ENCODE peak calls at places on chromosomes 4 and X, in seven cellular contexts. One of them, this sample, is unnamed.

GRCh38 chr4:98618670-98619069 is 39.7 kb downstream of the TSPAN5 start:
- DNase-seq in NCI-H1092: no peak
- DNase-seq in neural crest cell: no peak
- DNase-seq in stimulated activated CD8-positive, alpha-beta memory T cell treated with anti-CD3 and anti-CD28 coated beads, Interleukin-15, amount 100 ng/mL, for 24 hours: no peak
- DNase-seq in T-helper 2 cell: no peak
- DNase-seq in NCI-H1417: no peak
- DNase-seq in activated effector memory CD4-positive, alpha-beta T cell treated with anti-CD3 and anti-CD28 coated beads, Interleukin-2, amount 50 U/mL, for 16 hours: no peak
- DNase-seq in this sample: no peak

GRCh38 chr4:35836591-35836990 is 407.7 kb downstream of the ARAP2 start:
- DNase-seq in NCI-H1092: no peak
- DNase-seq in neural crest cell: no peak
- DNase-seq in stimulated activated CD8-positive, alpha-beta memory T cell treated with anti-CD3 and anti-CD28 coated beads, Interleukin-15, amount 100 ng/mL, for 24 hours: no peak
- DNase-seq in T-helper 2 cell: no peak
- DNase-seq in NCI-H1417: no peak
- DNase-seq in activated effector memory CD4-positive, alpha-beta T cell treated with anti-CD3 and anti-CD28 coated beads, Interleukin-2, amount 50 U/mL, for 16 hours: no peak
- DNase-seq in this sample: no peak

GRCh38 chr4:76197001-76197743 is 16.5 kb downstream of the SCARB2 start:
- DNase-seq in NCI-H1092: no peak
- DNase-seq in neural crest cell: no peak
- DNase-seq in stimulated activated CD8-positive, alpha-beta memory T cell treated with anti-CD3 and anti-CD28 coated beads, Interleukin-15, amount 100 ng/mL, for 24 hours: no peak
- DNase-seq in T-helper 2 cell: peak
- DNase-seq in NCI-H1417: peak
- DNase-seq in activated effector memory CD4-positive, alpha-beta T cell treated with anti-CD3 and anti-CD28 coated beads, Interleukin-2, amount 50 U/mL, for 16 hours: no peak
- DNase-seq in this sample: no peak

GRCh38 chrX:93422693-93423092 is 250.7 kb downstream of the NAP1L3 start:
- DNase-seq in NCI-H1092: no peak
- DNase-seq in neural crest cell: peak
- DNase-seq in stimulated activated CD8-positive, alpha-beta memory T cell treated with anti-CD3 and anti-CD28 coated beads, Interleukin-15, amount 100 ng/mL, for 24 hours: no peak
- DNase-seq in T-helper 2 cell: peak
- DNase-seq in NCI-H1417: peak
- DNase-seq in activated effector memory CD4-positive, alpha-beta T cell treated with anti-CD3 and anti-CD28 coated beads, Interleukin-2, amount 50 U/mL, for 16 hours: no peak
- DNase-seq in this sample: no peak

GRCh38 chr4:186105721-186106335 is 1.3 kb downstream of the FAM149A start:
- DNase-seq in NCI-H1092: no peak
- DNase-seq in neural crest cell: no peak
- DNase-seq in stimulated activated CD8-positive, alpha-beta memory T cell treated with anti-CD3 and anti-CD28 coated beads, Interleukin-15, amount 100 ng/mL, for 24 hours: no peak
- DNase-seq in T-helper 2 cell: no peak
- DNase-seq in NCI-H1417: peak
- DNase-seq in activated effector memory CD4-positive, alpha-beta T cell treated with anti-CD3 and anti-CD28 coated beads, Interleukin-2, amount 50 U/mL, for 16 hours: no peak
- DNase-seq in this sample: peak

GRCh38 chr4:184824776-184825393 is 883 bp downstream of the ACSL1 start:
- DNase-seq in NCI-H1092: no peak
- DNase-seq in neural crest cell: peak
- DNase-seq in stimulated activated CD8-positive, alpha-beta memory T cell treated with anti-CD3 and anti-CD28 coated beads, Interleukin-15, amount 100 ng/mL, for 24 hours: no peak
- DNase-seq in T-helper 2 cell: peak
- DNase-seq in NCI-H1417: peak
- DNase-seq in activated effector memory CD4-positive, alpha-beta T cell treated with anti-CD3 and anti-CD28 coated beads, Interleukin-2, amount 50 U/mL, for 16 hours: no peak
- DNase-seq in this sample: no peak

GRCh38 chr4:185597532-185598188 is 62.4 kb upstream of the PDLIM3 start:
- DNase-seq in NCI-H1092: peak
- DNase-seq in neural crest cell: peak
- DNase-seq in stimulated activated CD8-positive, alpha-beta memory T cell treated with anti-CD3 and anti-CD28 coated beads, Interleukin-15, amount 100 ng/mL, for 24 hours: peak
- DNase-seq in T-helper 2 cell: peak
- DNase-seq in NCI-H1417: peak
- DNase-seq in activated effector memory CD4-positive, alpha-beta T cell treated with anti-CD3 and anti-CD28 coated beads, Interleukin-2, amount 50 U/mL, for 16 hours: peak
- DNase-seq in this sample: peak

GRCh38 chr4:151485541-151486131 is 76.7 kb downstream of the FHIP1A start:
- DNase-seq in NCI-H1092: no peak
- DNase-seq in neural crest cell: no peak
- DNase-seq in stimulated activated CD8-positive, alpha-beta memory T cell treated with anti-CD3 and anti-CD28 coated beads, Interleukin-15, amount 100 ng/mL, for 24 hours: no peak
- DNase-seq in T-helper 2 cell: no peak
- DNase-seq in NCI-H1417: no peak
- DNase-seq in activated effector memory CD4-positive, alpha-beta T cell treated with anti-CD3 and anti-CD28 coated beads, Interleukin-2, amount 50 U/mL, for 16 hours: no peak
- DNase-seq in this sample: no peak

GRCh38 chr4:126071346-126072333 is 756.9 kb downstream of the FAT4 start:
- DNase-seq in NCI-H1092: peak
- DNase-seq in neural crest cell: no peak
- DNase-seq in stimulated activated CD8-positive, alpha-beta memory T cell treated with anti-CD3 and anti-CD28 coated beads, Interleukin-15, amount 100 ng/mL, for 24 hours: no peak
- DNase-seq in T-helper 2 cell: no peak
- DNase-seq in NCI-H1417: peak
- DNase-seq in activated effector memory CD4-positive, alpha-beta T cell treated with anti-CD3 and anti-CD28 coated beads, Interleukin-2, amount 50 U/mL, for 16 hours: no peak
- DNase-seq in this sample: no peak

GRCh38 chr4:185219551-185220344 is 10.3 kb downstream of the SNX25 start:
- DNase-seq in NCI-H1092: no peak
- DNase-seq in neural crest cell: no peak
- DNase-seq in stimulated activated CD8-positive, alpha-beta memory T cell treated with anti-CD3 and anti-CD28 coated beads, Interleukin-15, amount 100 ng/mL, for 24 hours: no peak
- DNase-seq in T-helper 2 cell: no peak
- DNase-seq in NCI-H1417: no peak
- DNase-seq in activated effector memory CD4-positive, alpha-beta T cell treated with anti-CD3 and anti-CD28 coated beads, Interleukin-2, amount 50 U/mL, for 16 hours: no peak
- DNase-seq in this sample: no peak

GRCh38 chr4:186820371-186820990 is 96.8 kb upstream of the FAT1 start:
- DNase-seq in NCI-H1092: no peak
- DNase-seq in neural crest cell: no peak
- DNase-seq in stimulated activated CD8-positive, alpha-beta memory T cell treated with anti-CD3 and anti-CD28 coated beads, Interleukin-15, amount 100 ng/mL, for 24 hours: no peak
- DNase-seq in T-helper 2 cell: no peak
- DNase-seq in NCI-H1417: no peak
- DNase-seq in activated effector memory CD4-positive, alpha-beta T cell treated with anti-CD3 and anti-CD28 coated beads, Interleukin-2, amount 50 U/mL, for 16 hours: no peak
- DNase-seq in this sample: no peak

GRCh38 chrX:40465735-40466551 is 114.8 kb upstream of the ATP6AP2 start:
- DNase-seq in NCI-H1092: no peak
- DNase-seq in neural crest cell: no peak
- DNase-seq in stimulated activated CD8-positive, alpha-beta memory T cell treated with anti-CD3 and anti-CD28 coated beads, Interleukin-15, amount 100 ng/mL, for 24 hours: no peak
- DNase-seq in T-helper 2 cell: no peak
- DNase-seq in NCI-H1417: no peak
- DNase-seq in activated effector memory CD4-positive, alpha-beta T cell treated with anti-CD3 and anti-CD28 coated beads, Interleukin-2, amount 50 U/mL, for 16 hours: no peak
- DNase-seq in this sample: no peak

GRCh38 chrX:22109442-22109841 is 77.3 kb downstream of the PHEX start:
- DNase-seq in NCI-H1092: no peak
- DNase-seq in neural crest cell: no peak
- DNase-seq in stimulated activated CD8-positive, alpha-beta memory T cell treated with anti-CD3 and anti-CD28 coated beads, Interleukin-15, amount 100 ng/mL, for 24 hours: no peak
- DNase-seq in T-helper 2 cell: no peak
- DNase-seq in NCI-H1417: peak
- DNase-seq in activated effector memory CD4-positive, alpha-beta T cell treated with anti-CD3 and anti-CD28 coated beads, Interleukin-2, amount 50 U/mL, for 16 hours: no peak
- DNase-seq in this sample: no peak

GRCh38 chr4:67714248-67714583 is 13.3 kb upstream of the UBA6 start:
- DNase-seq in NCI-H1092: no peak
- DNase-seq in neural crest cell: no peak
- DNase-seq in stimulated activated CD8-positive, alpha-beta memory T cell treated with anti-CD3 and anti-CD28 coated beads, Interleukin-15, amount 100 ng/mL, for 24 hours: no peak
- DNase-seq in T-helper 2 cell: no peak
- DNase-seq in NCI-H1417: no peak
- DNase-seq in activated effector memory CD4-positive, alpha-beta T cell treated with anti-CD3 and anti-CD28 coated beads, Interleukin-2, amount 50 U/mL, for 16 hours: no peak
- DNase-seq in this sample: no peak

This sample was measured in islet precursor cell.